ENCODE peak calls at places on chromosome 14, in nine cellular contexts. I is kidney epithelial cell, J is lower lobe of right lung, U is heart left ventricle, F is MCF 10A, Y is foreskin fibroblast, S is SK-N-SH, D is ovary, P is tibial artery. O is an unnamed sample.

GRCh38 chr14:91372680-91373495 is 44.7 kb downstream of the CCDC88C start:
- DNase-seq in U (no peak), S (peak), D (no peak), I (no peak), J (no peak), Y (no peak), F (no peak), P (no peak), O (no peak)

GRCh38 chr14:33039321-33039720 is 100.6 kb downstream of the NPAS3 start:
- DNase-seq in D (no peak), I (no peak), J (no peak), U (no peak), Y (no peak), F (no peak), S (no peak), P (no peak), O (no peak)

GRCh38 chr14:67335781-67336180 is 23.8 kb downstream of the ATP6V1D start:
- DNase-seq in D (no peak), Y (no peak), I (no peak), F (peak), U (no peak), S (peak), J (no peak), P (no peak), O (no peak)

GRCh38 chr14:92565718-92566115 is 52.1 kb downstream of the RIN3 start:
- DNase-seq in I (no peak), D (no peak), S (no peak), Y (no peak), F (no peak), J (no peak), U (no peak), P (no peak), O (no peak)

GRCh38 chr14:55288439-55288838 is 17.2 kb downstream of the FBXO34 start:
- DNase-seq in P (no peak), Y (no peak), J (no peak), S (no peak), I (no peak), D (no peak), U (no peak), F (no peak), O (no peak)

GRCh38 chr14:96627811-96628775 is 125.9 kb downstream of the PAPOLA start:
- DNase-seq in J (no peak), P (no peak), D (no peak), U (no peak), Y (no peak), I (no peak), S (peak), F (no peak), O (no peak)

GRCh38 chr14:72515779-72516770 is 377.8 kb downstream of the DPF3 start:
- DNase-seq in I (no peak), D (peak), U (no peak), S (no peak), J (no peak), Y (no peak), F (no peak), P (no peak), O (no peak)

GRCh38 chr14:65179918-65180724 is 77.8 kb upstream of the MAX start:
- DNase-seq in U (peak), D (peak), F (peak), J (no peak), I (peak), Y (peak), S (no peak), P (peak), O (no peak)

GRCh38 chr14:81464253-81465001 is 64.3 kb upstream of the STON2 start:
- DNase-seq in U (no peak), F (peak), I (no peak), J (no peak), P (peak), S (peak), D (no peak), Y (peak), O (no peak)

GRCh38 chr14:71165121-71165574 is 257.9 kb downstream of the PCNX1 start:
- DNase-seq in U (no peak), F (no peak), J (no peak), D (no peak), S (no peak), Y (no peak), P (no peak), I (no peak), O (no peak)

GRCh38 chr14:39005044-39005736 is 97.8 kb downstream of the SEC23A start:
- DNase-seq in J (no peak), Y (no peak), P (no peak), I (no peak), U (peak), S (no peak), F (no peak), D (no peak), O (no peak)

GRCh38 chr14:22280497-22281321 is 308.3 kb downstream of the DAD1 start:
- DNase-seq in D (no peak), U (no peak), S (no peak), P (no peak), Y (no peak), I (no peak), J (no peak), F (no peak), O (no peak)
- TF ChIP-seq CTCF in D (no peak), U (no peak), S (no peak), P (no peak), Y (no peak), I (no peak), J (no peak), F (no peak), O (no peak)

DNA sequence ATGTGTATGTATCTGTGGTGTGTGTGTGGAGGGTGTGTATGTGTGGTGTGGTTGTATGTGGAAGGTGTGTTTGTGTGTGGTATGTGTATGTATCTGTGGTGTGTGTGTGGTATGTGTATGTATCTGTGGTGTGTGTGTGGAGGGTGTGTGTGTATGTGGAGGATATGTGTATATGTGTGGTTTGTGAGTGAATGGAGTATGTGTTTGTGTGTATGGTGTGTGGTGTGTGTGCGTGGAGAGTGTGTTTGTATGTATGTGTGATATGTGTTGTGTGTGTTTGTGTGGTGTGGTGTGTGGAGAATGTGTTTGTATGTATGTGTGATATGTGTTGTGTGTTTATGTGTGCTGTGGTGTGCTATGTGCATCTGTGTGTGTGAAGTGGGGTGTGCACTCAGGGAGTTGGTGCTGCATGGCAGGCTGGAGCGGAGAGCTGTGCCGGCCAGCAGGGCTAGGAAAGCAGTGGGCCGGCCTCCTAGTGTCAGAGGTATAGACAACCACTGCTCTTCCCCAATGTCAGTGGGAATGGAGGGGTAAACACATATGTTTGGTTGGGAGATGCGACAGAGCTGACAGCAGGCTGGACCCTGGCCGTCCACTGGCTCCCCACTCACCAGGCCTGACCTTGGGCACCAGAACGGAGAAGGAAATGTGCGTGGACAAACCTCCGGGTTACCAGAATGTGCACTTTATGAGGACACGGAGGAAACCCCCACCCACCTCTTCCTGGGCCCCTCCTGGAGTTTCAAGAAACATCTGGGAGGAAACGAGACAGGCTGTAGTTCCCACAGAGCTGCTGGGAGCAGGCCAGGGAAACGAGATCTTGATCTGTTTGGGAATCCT is 60.7 kb downstream of the CLMN start:
- DNase-seq in Y (no peak), D (no peak), S (peak), P (no peak), I (no peak), U (no peak), J (no peak), F (no peak), O (no peak)
- TF ChIP-seq CTCF in Y (no peak), D (no peak), S (no peak), P (no peak), I (no peak), U (no peak), J (no peak), F (no peak), O (no peak)

GRCh38 chr14:36944307-36945010 is 227.9 kb downstream of the SLC25A21 start:
- DNase-seq in D (no peak), J (no peak), S (no peak), P (no peak), Y (peak), U (no peak), I (no peak), F (peak), O (no peak)

GRCh38 chr14:36939265-36939664 is 233.1 kb downstream of the SLC25A21 start:
- DNase-seq in P (no peak), Y (no peak), I (no peak), U (no peak), S (no peak), F (no peak), J (no peak), D (no peak), O (no peak)

GRCh38 chr14:36941783-36942521 is 230.5 kb downstream of the SLC25A21 start:
- DNase-seq in J (peak), F (peak), P (peak), I (peak), D (peak), S (peak), Y (peak), U (peak), O (peak)

GRCh38 chr14:36940476-36940875 is 231.9 kb downstream of the SLC25A21 start:
- DNase-seq in D (no peak), S (no peak), F (no peak), P (no peak), J (no peak), I (no peak), U (no peak), Y (no peak), O (no peak)

DNA sequence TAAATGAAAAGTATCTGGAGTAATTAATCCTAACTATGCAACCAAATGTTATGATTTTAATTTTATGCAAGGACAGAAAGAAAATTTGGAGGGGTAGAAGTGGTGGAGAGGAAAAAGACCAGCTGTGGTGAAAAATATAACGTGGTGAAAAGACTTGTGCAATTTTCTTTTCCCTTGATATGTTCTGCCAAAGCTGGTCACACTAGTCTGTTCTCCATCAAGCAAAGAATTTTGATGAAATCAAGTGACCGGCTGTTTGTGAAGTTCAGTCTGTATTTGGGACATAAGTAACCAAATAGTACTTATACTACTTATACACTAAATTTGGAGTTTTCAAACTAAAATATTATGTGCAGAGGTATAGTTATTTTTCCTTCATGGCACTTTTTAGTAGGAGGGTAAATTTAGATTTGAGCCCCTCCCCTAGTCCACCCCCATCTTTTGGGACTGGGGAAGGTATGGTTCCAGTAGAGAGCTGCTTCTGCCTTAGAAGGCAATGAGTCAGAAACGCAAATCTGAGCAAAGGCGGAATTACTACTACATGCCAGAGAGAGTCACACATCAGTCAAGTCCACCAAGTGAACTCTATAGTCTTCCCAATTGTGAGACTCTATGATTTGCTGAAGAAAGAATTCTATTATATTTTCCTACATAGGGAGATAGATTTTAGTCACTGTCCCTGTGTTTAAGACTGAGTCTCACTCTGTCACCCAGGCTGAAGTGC is 229.7 kb downstream of the SLC25A21 start:
- DNase-seq in Y (no peak), I (no peak), S (no peak), P (no peak), J (no peak), F (peak), U (no peak), D (no peak), O (no peak)
- TF ChIP-seq CTCF in Y (no peak), I (no peak), S (no peak), P (no peak), J (no peak), F (no peak), U (no peak), D (no peak), O (peak)

GRCh38 chr14:105166571-105167302 is 1.8 kb downstream of the JAG2 start:
- DNase-seq in U (no peak), P (no peak), I (no peak), J (no peak), F (peak), D (no peak), Y (no peak), S (no peak), O (no peak)

GRCh38 chr14:105168496-105168978 is at the start of gene JAG2:
- DNase-seq in Y (no peak), P (no peak), J (peak), S (peak), F (peak), U (peak), D (no peak), I (no peak), O (peak)

GRCh38 chr14:105168979-105169507 is 467 bp upstream of the JAG2 start:
- DNase-seq in F (no peak), P (no peak), I (no peak), S (peak), Y (no peak), U (peak), D (no peak), J (no peak), O (peak)

GRCh38 chr14:105168093-105168420 is 519 bp downstream of the JAG2 start:
- DNase-seq in P (no peak), J (no peak), I (no peak), S (peak), U (no peak), D (no peak), F (no peak), Y (no peak), O (no peak)

GRCh38 chr14:105167303-105168092 is 1.1 kb downstream of the JAG2 start:
- DNase-seq in I (no peak), P (no peak), Y (no peak), U (no peak), F (peak), D (no peak), J (peak), S (peak), O (peak)
- TF ChIP-seq CTCF in I (no peak), P (no peak), Y (no peak), U (no peak), F (peak), D (no peak), J (peak), S (peak), O (peak)

DNA sequence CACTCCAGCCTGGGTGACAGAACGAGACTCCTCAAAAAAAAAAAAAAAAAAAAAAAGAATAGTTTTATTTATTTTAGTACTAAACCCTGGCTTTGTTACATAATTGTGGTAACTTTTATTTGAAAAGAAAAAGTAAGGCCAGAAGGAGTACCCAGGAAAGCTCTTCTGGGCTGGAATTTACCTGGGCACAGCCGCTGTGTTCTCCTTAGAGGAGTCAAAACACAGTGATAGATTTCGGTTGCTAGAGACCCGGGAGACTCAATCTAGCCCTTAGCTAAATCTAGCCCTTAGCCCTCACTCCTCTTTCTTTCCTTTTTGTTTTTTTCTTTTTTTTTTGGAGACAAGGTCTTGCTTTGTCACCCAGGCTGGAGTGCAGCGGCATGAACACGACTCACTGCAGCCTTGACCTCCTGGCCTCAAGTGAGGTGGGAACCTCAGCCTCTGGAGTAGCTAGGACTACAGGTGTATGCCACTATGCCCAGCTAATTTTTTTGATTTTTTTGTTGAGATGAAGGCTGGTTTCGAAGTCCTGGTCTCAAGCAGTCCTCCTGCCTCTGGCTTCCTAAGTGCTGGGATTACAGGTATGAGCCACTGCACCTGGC is 49.7 kb downstream of the SYNE2 start:
- DNase-seq in Y (no peak), D (no peak), I (no peak), P (no peak), U (no peak), S (no peak), J (no peak), F (no peak), O (no peak)
- TF ChIP-seq CTCF in Y (no peak), D (no peak), I (no peak), P (no peak), U (no peak), S (no peak), J (no peak), F (no peak), O (no peak)

O was measured in glutamatergic neuron.